ENCODE peak calls at places on chromosomes 13 and 19, in six cellular contexts. M is tibial nerve; G is upper lobe of right lung; D is prostate gland; L is CD4-positive, alpha-beta memory T cell; U is adrenal gland. Z is an unnamed sample.

GRCh38 chr19:45211751-45212381 is 33.3 kb downstream of the BLOC1S3 start:
- DNase-seq in G (peak), L (no peak), M (peak), D (peak), U (peak), Z (no peak)

GRCh38 chr13:102556806-102557205 is 40.0 kb upstream of the TPP2 start:
- DNase-seq in G (no peak), L (no peak), D (no peak), M (no peak), U (no peak), Z (no peak)

GRCh38 chr19:28710278-28710677 is 502.7 kb downstream of the UQCRFS1 start:
- DNase-seq in L (peak), M (no peak), D (no peak), U (no peak), G (no peak), Z (peak)

GRCh38 chr19:35868172-35868822 is at the start of gene APLP1:
- DNase-seq in G (peak), L (peak), U (peak), M (no peak), D (peak), Z (no peak)

GRCh38 chr13:39965309-39965708 is 309.8 kb downstream of the COG6 start:
- DNase-seq in D (no peak), M (no peak), U (no peak), G (no peak), L (no peak), Z (no peak)

GRCh38 chr13:109610517-109610916 is 175.9 kb downstream of the IRS2 start:
- DNase-seq in U (peak), G (peak), L (peak), M (no peak), D (no peak), Z (no peak)

GRCh38 chr13:41751277-41751676 is 209.6 kb downstream of the VWA8 start:
- DNase-seq in D (no peak), M (no peak), U (peak), G (no peak), L (no peak), Z (no peak)

GRCh38 chr19:28727133-28727834 is 485.7 kb downstream of the UQCRFS1 start:
- DNase-seq in D (no peak), L (peak), M (no peak), U (no peak), G (peak), Z (no peak)

GRCh38 chr13:27847669-27848068 is 55.4 kb downstream of the GSX1 start:
- DNase-seq in G (no peak), U (no peak), D (no peak), L (no peak), M (no peak), Z (no peak)

GRCh38 chr13:33089311-33089710 is 73.1 kb downstream of the KL start:
- DNase-seq in L (no peak), D (no peak), U (no peak), M (no peak), G (no peak), Z (no peak)

GRCh38 chr19:15562145-15562544 is 52.9 kb upstream of the CYP4F8 start:
- DNase-seq in G (no peak), D (no peak), L (no peak), U (no peak), M (no peak), Z (no peak)

GRCh38 chr19:36140289-36141038 is 598 bp downstream of the CAPNS1 start:
- DNase-seq in L (peak), M (no peak), G (no peak), U (peak), D (peak), Z (no peak)

GRCh38 chr19:54096642-54097106 is 3.9 kb downstream of the OSCAR start:
- DNase-seq in L (peak), D (no peak), M (no peak), U (no peak), G (no peak), Z (no peak)

GRCh38 chr19:7873304-7874079 is 698 bp downstream of the PRR36 start:
- DNase-seq in G (no peak), L (no peak), M (no peak), U (no peak), D (no peak), Z (no peak)
- H3K27ac ChIP-seq in G (no peak), L (no peak), M (no peak), U (no peak), D (no peak), Z (no peak)

GRCh38 chr19:6873708-6874431 is 13.5 kb upstream of the ADGRE1 start:
- DNase-seq in G (peak), U (no peak), L (no peak), M (no peak), D (no peak), Z (no peak)
- H3K27ac ChIP-seq in G (no peak), U (no peak), L (no peak), M (no peak), D (no peak), Z (no peak)

GRCh38 chr13:23657056-23657455 is 86.8 kb downstream of the TNFRSF19 start:
- DNase-seq in U (no peak), G (no peak), D (no peak), L (no peak), M (no peak), Z (no peak)
- H3K27ac ChIP-seq in U (no peak), G (no peak), D (peak), L (no peak), M (no peak), Z (no peak)

GRCh38 chr19:14370169-14370998 is 10.9 kb upstream of the ADGRE5 start:
- DNase-seq in M (no peak), G (no peak), L (peak), U (no peak), D (no peak), Z (no peak)
- H3K27ac ChIP-seq in M (peak), G (peak), L (peak), U (peak), D (no peak), Z (no peak)

DNA sequence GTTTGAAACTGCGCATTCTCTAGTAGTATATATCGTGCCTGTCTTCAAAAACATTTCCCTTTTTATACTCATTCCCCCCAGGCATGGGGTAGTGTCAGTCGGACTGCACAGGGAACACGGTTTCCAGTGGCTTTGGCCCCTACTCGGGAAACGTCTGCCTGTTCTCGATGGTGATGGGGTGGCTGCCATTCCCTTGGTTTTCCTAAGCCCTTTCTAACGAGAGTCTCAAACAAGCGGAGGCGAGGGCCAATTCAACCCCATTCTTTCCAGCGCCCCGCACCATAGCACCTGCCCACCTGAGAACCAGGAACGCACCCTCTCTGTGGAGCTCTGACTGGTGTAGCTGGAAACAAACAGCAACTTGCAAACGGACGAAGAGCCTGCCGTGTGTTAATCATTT is 127.6 kb downstream of the STK24 start:
- DNase-seq in D (no peak), G (peak), M (no peak), L (no peak), U (no peak), Z (no peak)
- H3K27ac ChIP-seq in D (peak), G (no peak), M (no peak), L (no peak), U (no peak), Z (no peak)

GRCh38 chr13:77031869-77032268 is 4.9 kb upstream of the FBXL3 start:
- DNase-seq in U (no peak), G (no peak), L (no peak), M (no peak), D (no peak), Z (no peak)

GRCh38 chr13:77026255-77026782 is 640 bp downstream of the FBXL3 start:
- DNase-seq in L (peak), G (peak), D (peak), U (peak), M (peak), Z (no peak)

GRCh38 chr13:77026783-77027621 is at the start of gene FBXL3:
- DNase-seq in D (peak), G (peak), U (peak), L (peak), M (peak), Z (peak)

GRCh38 chr13:77029436-77029835 is 2.5 kb upstream of the FBXL3 start:
- DNase-seq in D (no peak), U (no peak), L (no peak), M (no peak), G (no peak), Z (no peak)

DNA sequence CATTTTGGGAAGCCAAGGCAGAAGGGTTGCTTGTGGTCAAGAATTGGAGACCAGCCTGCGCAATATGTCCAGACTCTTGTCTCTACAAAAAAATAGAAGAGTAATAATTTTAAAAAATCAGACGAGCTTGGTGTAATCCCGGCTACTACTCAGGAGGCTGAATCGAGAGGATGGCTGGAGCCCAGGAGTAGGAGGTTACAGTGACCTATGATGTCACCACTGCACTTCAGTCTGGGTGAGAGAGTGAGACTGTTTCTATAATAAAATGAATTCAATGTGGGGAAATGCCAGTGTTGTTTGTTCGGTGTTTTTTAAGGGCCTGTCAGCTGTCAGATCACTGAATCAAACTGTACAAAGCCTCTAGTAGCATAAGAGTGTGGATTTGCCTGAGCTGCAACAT is 1.2 kb upstream of the FBXL3 start:
- DNase-seq in M (no peak), G (no peak), D (no peak), U (peak), L (no peak), Z (no peak)
- H3K27ac ChIP-seq in M (peak), G (peak), D (no peak), U (no peak), L (no peak), Z (no peak)

GRCh38 chr19:42487025-42487797 is 41.1 kb downstream of the CEACAM1 start:
- DNase-seq in M (no peak), U (no peak), L (no peak), D (no peak), G (no peak), Z (no peak)
- H3K27ac ChIP-seq in M (no peak), U (no peak), L (no peak), D (no peak), G (no peak), Z (no peak)

DNA sequence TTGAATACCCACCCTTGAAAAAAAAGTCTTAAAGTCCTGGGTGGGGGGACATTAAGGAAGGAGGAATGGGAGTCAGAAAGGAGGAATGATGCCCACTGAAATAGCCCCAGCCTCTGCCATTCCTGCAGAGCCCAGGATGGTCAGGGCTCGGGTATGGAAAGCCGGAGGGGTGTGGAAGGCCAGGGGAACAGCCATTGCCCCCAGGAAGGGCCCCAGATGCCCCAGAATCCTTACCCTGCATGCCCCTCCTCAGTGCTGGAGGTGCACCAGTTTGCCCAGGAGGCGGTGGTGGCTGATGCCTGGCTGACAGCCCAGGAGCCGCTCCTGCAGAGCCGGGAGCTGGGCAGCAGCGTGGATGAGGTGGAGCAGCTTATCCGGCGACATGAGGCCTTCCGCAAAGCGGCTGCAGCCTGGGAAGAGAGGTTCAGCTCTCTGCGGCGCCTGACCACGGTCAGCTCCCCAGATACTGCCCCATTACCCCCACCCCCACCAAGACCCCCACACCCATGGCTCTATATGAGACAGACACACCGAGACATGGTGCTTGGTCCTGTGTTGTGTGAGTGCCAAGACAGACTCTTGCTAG is 10.7 kb upstream of the SHKBP1 start:
- DNase-seq in G (no peak), U (no peak), L (no peak), D (no peak), M (no peak), Z (no peak)
- H3K27ac ChIP-seq in G (no peak), U (no peak), L (no peak), D (no peak), M (no peak), Z (no peak)

GRCh38 chr13:44710576-44710975 is 134.4 kb upstream of the TSC22D1 start:
- DNase-seq in D (no peak), U (no peak), L (no peak), M (no peak), G (no peak), Z (peak)

GRCh38 chr13:44719857-44720671 is 143.9 kb upstream of the TSC22D1 start:
- DNase-seq in U (no peak), G (no peak), M (no peak), D (no peak), L (no peak), Z (no peak)

GRCh38 chr13:44718467-44718866 is 142.3 kb upstream of the TSC22D1 start:
- DNase-seq in M (no peak), D (no peak), L (no peak), U (no peak), G (no peak), Z (no peak)

GRCh38 chr13:44713793-44714469 is 137.8 kb upstream of the TSC22D1 start:
- DNase-seq in G (no peak), L (no peak), D (no peak), M (no peak), U (peak), Z (peak)

GRCh38 chr13:44715287-44716224 is 139.4 kb upstream of the TSC22D1 start:
- DNase-seq in D (peak), G (no peak), L (no peak), U (no peak), M (no peak), Z (no peak)
- H3K27ac ChIP-seq in D (peak), G (peak), L (no peak), U (peak), M (no peak), Z (peak)

GRCh38 chr19:30479657-30480056 is 107.5 kb downstream of the ZNF536 start:
- DNase-seq in G (no peak), L (no peak), U (no peak), M (no peak), D (no peak), Z (no peak)
- H3K27ac ChIP-seq in G (no peak), L (no peak), U (no peak), M (no peak), D (no peak), Z (no peak)

Z was measured in epithelial cell of prostate.